ENCODE peak calls at places on chromosomes 11 and 22, in seven cellular contexts. F is ovary; S is fibroblast of mammary gland; Y is naive thymus-derived CD4-positive, alpha-beta T cell; X is AG09309; P is pancreas; N is cardiac fibroblast. T is an unnamed sample.
A peak's percentile ranks its signal among the peaks of the same experiment; 100 is the strongest.

GRCh38 chr11:23711981-23712380 is 784.9 kb upstream of the LUZP2 start:
- DNase-seq in F (no peak), S (no peak), Y (no peak), X (no peak), P (no peak), N (no peak), T (no peak)

GRCh38 chr11:68256331-68256741 is 15.4 kb downstream of the C11orf24 start:
- DNase-seq in F (peak; percentile 79), S (peak; percentile 60), Y (no peak), X (no peak), P (no peak), N (peak; percentile 49), T (no peak)

GRCh38 chr11:12952094-12952493 is 57.0 kb upstream of the RASSF10 start:
- DNase-seq in F (no peak), S (no peak), Y (no peak), X (no peak), P (no peak), N (no peak), T (no peak)

GRCh38 chr11:95991101-95991500 is 67.2 kb upstream of the MTMR2 start:
- DNase-seq in F (no peak), S (no peak), Y (no peak), X (no peak), P (no peak), N (no peak), T (peak; percentile 37)

GRCh38 chr11:2811206-2812091 is 74.1 kb downstream of the CDKN1C start:
- DNase-seq in F (peak; percentile 54), S (no peak), Y (no peak), X (no peak), P (no peak), N (no peak), T (no peak)

GRCh38 chr11:121723261-121723741 is 270.5 kb upstream of the SORL1-AS1 start:
- DNase-seq in F (peak; percentile 70), S (peak; percentile 15), Y (no peak), X (no peak), P (peak; percentile 8), N (peak; percentile 89), T (no peak)

GRCh38 chr11:37110383-37110782 is 512.3 kb upstream of the RAG2 start:
- DNase-seq in F (no peak), S (no peak), Y (no peak), X (no peak), P (no peak), N (peak; percentile 3), T (peak; percentile 45)

GRCh38 chr22:44711236-44711560 is 9.2 kb downstream of the PRR5 start:
- DNase-seq in F (no peak), S (no peak), Y (no peak), X (no peak), P (no peak), N (no peak), T (no peak)

GRCh38 chr11:1116666-1117390 is 40.9 kb upstream of the MUC5AC start:
- DNase-seq in F (peak; percentile 19), S (no peak), Y (no peak), X (no peak), P (no peak), N (no peak), T (no peak)

DNA sequence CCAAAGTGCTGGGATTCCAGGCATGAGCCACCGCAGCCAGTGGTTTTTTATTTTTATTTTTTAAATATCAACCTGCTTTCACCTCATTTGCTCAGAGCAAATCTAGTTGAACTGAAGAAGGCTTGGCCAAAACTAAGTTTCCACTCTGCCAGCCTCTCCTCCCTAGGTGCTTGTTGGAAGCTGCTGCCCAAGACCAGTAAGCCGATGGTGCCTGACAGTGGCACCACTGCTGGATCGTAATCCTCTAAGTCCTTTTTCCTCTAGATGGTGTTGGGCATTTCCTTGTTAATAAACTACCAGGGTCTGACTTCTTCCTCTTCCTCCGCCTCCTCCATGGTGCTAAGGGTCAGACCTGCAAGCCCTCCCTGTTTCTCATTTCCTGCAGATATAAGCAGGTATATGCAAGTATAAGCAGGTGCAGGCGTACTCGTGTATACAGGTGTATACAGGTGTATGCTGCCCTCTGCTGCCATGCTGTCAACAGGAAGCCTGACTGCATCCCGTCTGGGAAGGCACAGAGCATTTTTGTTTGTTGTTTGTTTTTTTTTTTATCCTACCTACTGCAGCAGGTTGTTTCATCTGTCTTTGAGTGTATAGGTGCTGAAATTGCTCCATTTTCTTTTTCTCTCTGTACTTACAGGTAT is 1.6 kb downstream of the NADSYN1 start:
- DNase-seq in F (no peak), S (no peak), Y (peak; percentile 54), X (no peak), P (no peak), N (no peak), T (peak; percentile 72)
- H3K4me3 ChIP-seq in F (no peak overlapping the region), S (no peak overlapping the region), Y (no peak overlapping the region), X (no peak overlapping the region), P (no peak overlapping the region), N (no peak overlapping the region), T (no peak overlapping the region)

DNA sequence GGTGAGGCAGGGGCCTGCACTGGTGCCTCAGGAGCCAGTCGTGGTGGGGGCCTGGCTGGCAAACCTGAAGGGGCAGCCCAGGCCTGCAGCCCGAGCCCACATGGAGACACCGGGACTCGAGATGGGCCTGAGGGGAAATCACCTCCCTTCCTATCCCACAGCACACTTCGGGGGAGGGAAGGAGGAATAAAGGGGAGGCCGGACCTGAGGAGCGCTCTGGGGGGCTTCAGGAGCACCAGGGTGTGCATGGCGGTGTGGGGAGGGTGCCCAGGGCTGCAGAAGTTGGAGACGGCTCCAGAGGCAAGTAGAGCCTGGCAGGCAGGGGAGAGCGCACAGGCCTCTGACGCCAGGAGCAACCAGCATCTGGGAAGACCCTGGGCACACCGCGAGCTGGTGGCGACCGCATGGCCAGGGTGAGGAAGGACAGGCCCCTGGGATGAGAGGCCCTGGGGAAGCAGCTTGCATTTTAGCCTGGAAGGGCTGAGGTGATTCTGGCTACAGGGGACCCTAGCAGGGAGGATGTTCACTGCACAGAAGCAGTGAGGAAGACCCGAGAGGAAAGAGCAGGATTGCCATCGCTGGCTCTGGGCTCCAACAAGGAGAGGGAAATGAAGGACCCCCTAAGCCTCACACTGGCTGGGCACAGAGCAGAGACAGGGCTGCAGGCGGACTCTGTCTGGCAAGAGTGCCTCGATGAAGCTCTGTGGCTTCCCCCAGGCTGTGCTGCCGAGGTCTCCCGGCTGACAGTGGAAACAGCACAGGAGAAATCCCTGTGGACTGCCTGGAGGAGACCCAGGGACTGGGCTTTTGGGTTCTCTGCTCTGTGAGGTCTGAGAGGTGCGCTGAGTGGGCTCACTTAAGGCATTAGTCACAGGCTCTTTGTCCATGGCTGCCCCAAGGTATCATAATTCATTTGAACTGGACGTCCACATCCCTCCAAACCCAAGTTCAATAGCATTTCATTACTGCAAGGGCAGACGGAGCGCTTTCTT is 457.7 kb downstream of the BRD1 start:
- DNase-seq in F (no peak), S (no peak), Y (no peak), X (no peak), P (no peak), N (no peak), T (no peak)
- H3K4me3 ChIP-seq in F (no peak overlapping the region), S (no peak overlapping the region), Y (no peak overlapping the region), X (no peak overlapping the region), P (no peak overlapping the region), N (no peak overlapping the region), T (no peak overlapping the region)

GRCh38 chr11:77147668-77148321 is 19.7 kb downstream of the MYO7A start:
- DNase-seq in F (peak; percentile 49), S (no peak), Y (no peak), X (no peak), P (no peak), N (no peak), T (peak; percentile 29)
- H3K4me3 ChIP-seq in F (peak overlapping the region; percentile 16), S (no peak overlapping the region), Y (peak overlapping the region; percentile 35), X (no peak overlapping the region), P (no peak overlapping the region), N (no peak overlapping the region), T (peak overlapping the region; percentile 22)

GRCh38 chr22:46008291-46008690 is 31.3 kb upstream of the WNT7B start:
- DNase-seq in F (no peak), S (no peak), Y (no peak), X (no peak), P (no peak), N (peak; percentile 44), T (no peak)
- H3K4me3 ChIP-seq in F (no peak overlapping the region), S (no peak overlapping the region), Y (no peak overlapping the region), X (no peak overlapping the region), P (no peak overlapping the region), N (no peak overlapping the region), T (no peak overlapping the region)

GRCh38 chr22:40685406-40685805 is 6.1 kb downstream of the MCHR1 start:
- DNase-seq in F (no peak), S (no peak), Y (peak; percentile 21), X (no peak), P (no peak), N (no peak), T (no peak)
- H3K4me3 ChIP-seq in F (no peak overlapping the region), S (no peak overlapping the region), Y (peak overlapping the region; percentile 60), X (no peak overlapping the region), P (no peak overlapping the region), N (no peak overlapping the region), T (no peak overlapping the region)

DNA sequence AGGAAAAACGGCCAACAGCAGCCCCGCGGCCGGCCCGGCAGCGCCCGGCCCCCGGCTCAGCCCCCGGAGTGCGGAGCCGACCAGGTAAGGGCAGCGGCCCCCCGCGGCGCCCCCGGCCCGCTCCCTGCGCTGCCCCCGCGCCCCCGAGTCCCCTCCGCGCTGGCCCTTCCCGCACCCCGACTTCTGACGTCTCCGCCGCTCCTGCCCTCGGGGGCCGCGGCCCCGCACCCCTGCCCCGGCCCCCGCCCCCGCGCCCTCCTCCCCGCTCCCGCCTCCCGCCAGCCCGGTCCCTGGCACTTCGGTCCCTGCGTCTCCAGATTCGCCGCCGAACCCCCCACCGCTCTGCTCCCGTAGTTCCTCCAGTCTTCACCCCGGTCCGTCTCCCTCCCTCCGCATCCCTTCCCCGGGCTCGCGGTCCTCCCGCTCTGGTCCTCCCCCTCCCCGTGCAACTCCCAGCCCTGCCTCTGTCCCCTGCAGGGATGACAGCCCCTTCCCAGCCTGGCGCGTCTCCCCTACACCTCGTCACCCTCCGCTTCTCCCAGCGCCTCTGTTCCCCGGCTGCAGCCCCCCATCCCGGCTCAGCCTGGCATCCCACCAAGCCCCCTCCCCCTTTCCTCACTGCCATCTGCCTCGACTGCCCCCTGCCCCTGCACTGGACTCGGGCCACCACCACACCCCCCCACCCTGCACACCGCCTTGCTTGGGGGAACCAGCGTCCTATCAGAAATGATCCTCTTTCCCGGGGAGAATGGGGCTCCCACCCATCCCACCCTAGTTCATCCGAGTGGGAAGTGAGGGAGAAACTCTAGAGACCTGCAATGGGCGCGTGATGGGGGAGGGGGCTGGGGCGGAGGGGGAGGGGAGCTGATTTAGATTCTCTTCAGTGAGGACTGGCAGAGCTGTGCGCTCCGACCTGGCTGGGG is 517 bp downstream of the GRIK4 start:
- DNase-seq in F (peak; percentile 65), S (no peak), Y (no peak), X (no peak), P (no peak), N (no peak), T (no peak)
- H3K4me3 ChIP-seq in F (peak overlapping the region; percentile 48), S (no peak overlapping the region), Y (no peak overlapping the region), X (no peak overlapping the region), P (no peak overlapping the region), N (no peak overlapping the region), T (no peak overlapping the region)

DNA sequence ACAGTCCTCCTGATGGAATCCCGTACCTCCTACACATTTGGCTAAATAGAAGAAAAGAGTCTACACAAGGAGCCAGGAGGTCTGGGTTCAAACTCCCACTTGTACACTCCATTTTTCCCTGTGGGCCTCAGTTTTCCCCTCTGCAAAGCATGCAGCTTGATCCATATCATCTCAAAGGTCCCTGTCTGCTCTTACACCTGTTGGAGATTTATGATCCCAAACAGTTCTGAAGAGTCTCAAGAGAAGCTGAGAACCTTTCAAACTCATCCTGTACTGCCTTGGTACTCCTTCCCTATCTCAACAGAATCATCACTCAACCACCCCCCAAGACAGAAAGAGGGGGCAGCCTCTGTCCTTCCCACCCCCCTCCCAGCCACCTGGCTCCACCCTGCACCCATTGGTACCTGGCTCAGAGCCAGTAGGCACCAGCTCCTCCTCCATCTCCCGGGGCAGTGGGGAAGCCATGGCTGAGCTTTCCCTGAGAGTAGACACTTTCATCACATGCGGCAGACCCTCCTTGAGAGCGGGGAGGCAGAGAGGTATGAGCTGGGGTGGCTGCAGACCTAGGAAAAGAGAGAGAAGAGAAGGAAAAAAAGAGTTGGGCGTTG is 3.3 kb downstream of the TNKS1BP1 start:
- DNase-seq in F (peak; percentile 57), S (no peak), Y (no peak), X (no peak), P (peak; percentile 39), N (peak; percentile 38), T (peak; percentile 35)
- H3K4me3 ChIP-seq in F (peak overlapping the region; percentile 63), S (peak overlapping the region; percentile 67), Y (no peak overlapping the region), X (peak overlapping the region; percentile 48), P (no peak overlapping the region), N (peak overlapping the region; percentile 33), T (peak overlapping the region; percentile 94)

T was measured in epithelial cell of esophagus.